ENCODE peak calls at places on chromosomes 3 and 15, in five cellular contexts. O is K562, Y is H1, N is GM12878, W is HepG2. L is an unnamed sample.

GRCh38 chr3:147934316-147935188 is 525.4 kb downstream of the ZIC1 start:
- DNase-seq in O (no peak), Y (peak), N (no peak), W (no peak), L (no peak)

GRCh38 chr15:66440501-66440900 is 53.8 kb downstream of the MAP2K1 start:
- DNase-seq in O (no peak), Y (no peak), N (no peak), W (no peak), L (no peak)

GRCh38 chr3:197031315-197032285 is 2.0 kb upstream of the MELTF start:
- DNase-seq in O (peak), Y (no peak), N (no peak), W (peak), L (peak)

GRCh38 chr15:41932511-41932910 is 38.7 kb upstream of the SPTBN5 start:
- DNase-seq in O (no peak), Y (no peak), N (no peak), W (no peak), L (no peak)

GRCh38 chr3:8655387-8655835 is 10.8 kb upstream of the SSUH2 start:
- DNase-seq in O (no peak), Y (no peak), N (no peak), W (peak), L (no peak)

GRCh38 chr3:194022052-194022451 is 113.9 kb upstream of the HES1 start:
- DNase-seq in O (no peak), Y (no peak), N (no peak), W (no peak), L (no peak)

GRCh38 chr3:147921044-147921443 is 511.9 kb downstream of the ZIC1 start:
- DNase-seq in O (no peak), Y (no peak), N (no peak), W (no peak), L (no peak)

GRCh38 chr15:41283653-41284424 is 48.6 kb downstream of the OIP5 start:
- DNase-seq in O (peak), Y (peak), N (peak), W (peak), L (peak)

GRCh38 chr3:38396861-38397260 is 50.3 kb downstream of the XYLB start:
- DNase-seq in O (no peak), Y (no peak), N (no peak), W (no peak), L (no peak)

GRCh38 chr15:89632563-89633430 is 22.5 kb downstream of the KIF7 start:
- DNase-seq in O (no peak), Y (no peak), N (no peak), W (no peak), L (no peak)

GRCh38 chr15:62444104-62445027 is 279.3 kb upstream of the C2CD4B start:
- DNase-seq in O (no peak), Y (no peak), N (no peak), W (no peak), L (no peak)

GRCh38 chr3:42061711-42062408 is 29.3 kb upstream of the TRAK1 start:
- DNase-seq in O (no peak), Y (no peak), N (no peak), W (no peak), L (peak)

GRCh38 chr3:37096292-37096691 is 78.1 kb downstream of the LRRFIP2 start:
- DNase-seq in O (no peak), Y (no peak), N (no peak), W (peak), L (no peak)

GRCh38 chr3:192930585-192930984 is 12.9 kb upstream of the MB21D2 start:
- DNase-seq in O (no peak), Y (no peak), N (no peak), W (no peak), L (no peak)

GRCh38 chr3:147654827-147655226 is 245.7 kb downstream of the ZIC1 start:
- DNase-seq in O (no peak), Y (no peak), N (no peak), W (no peak), L (no peak)

GRCh38 chr3:127747751-127748521 is 74.4 kb downstream of the MGLL start:
- DNase-seq in O (no peak), Y (no peak), N (no peak), W (no peak), L (peak)

DNA sequence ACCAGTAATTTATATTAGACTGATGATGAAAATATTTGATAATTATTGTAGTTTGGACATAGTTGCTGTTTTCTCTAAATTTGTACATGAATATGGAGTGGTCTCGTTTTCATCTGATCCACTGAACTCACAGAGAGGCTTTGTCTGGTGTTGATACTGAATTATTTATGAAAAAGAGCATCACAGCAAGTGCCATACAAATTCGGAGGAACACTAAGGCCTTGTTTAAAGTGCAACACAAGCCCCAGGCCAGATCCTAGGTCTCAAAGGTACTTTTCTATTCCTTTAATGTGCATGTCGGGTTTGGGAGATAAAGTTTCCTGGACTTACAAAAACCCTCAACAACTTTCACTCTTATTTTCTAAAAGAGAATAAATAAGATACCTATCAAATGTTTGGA is 796.8 kb upstream of the EPHA6 start:
- DNase-seq in O (no peak), Y (no peak), N (no peak), W (no peak), L (no peak)
- TF ChIP-seq HDAC2 in O (no peak), Y (no peak), N (no peak), W (no peak), L (no peak)

DNA sequence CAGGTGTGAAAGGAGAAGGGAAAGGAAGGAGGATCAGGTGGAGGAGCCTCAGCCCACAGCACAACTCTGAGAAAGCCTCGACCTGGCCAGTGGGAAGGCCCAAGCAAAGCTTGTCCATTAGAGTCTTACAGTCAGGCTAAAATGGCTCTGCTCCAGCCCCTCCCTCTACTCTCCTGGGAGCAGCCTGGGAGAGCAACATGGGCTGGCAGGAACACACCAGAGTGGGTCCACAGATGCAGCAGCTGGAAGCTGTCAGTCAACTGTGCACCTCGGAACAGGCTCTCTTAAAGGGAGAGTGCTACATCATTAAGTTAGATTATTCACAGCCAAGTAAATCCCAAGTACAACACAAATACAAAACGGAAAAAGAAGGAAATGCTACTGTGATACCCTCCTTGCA is 98.0 kb upstream of the LIMD1 start:
- DNase-seq in O (no peak), Y (no peak), N (no peak), W (no peak), L (no peak)
- TF ChIP-seq USF2 in O (no peak), Y (no peak), N (no peak), W (no peak), L (no peak)

GRCh38 chr3:56909349-56909748 is 107.6 kb upstream of the ARHGEF3 start:
- DNase-seq in O (no peak), Y (no peak), N (no peak), W (no peak), L (no peak)

GRCh38 chr3:56900801-56901200 is 99.1 kb upstream of the ARHGEF3 start:
- DNase-seq in O (no peak), Y (no peak), N (no peak), W (no peak), L (no peak)

GRCh38 chr3:56902468-56903159 is 100.9 kb upstream of the ARHGEF3 start:
- DNase-seq in O (no peak), Y (no peak), N (no peak), W (no peak), L (no peak)

GRCh38 chr3:56908004-56908403 is 106.3 kb upstream of the ARHGEF3 start:
- DNase-seq in O (no peak), Y (no peak), N (no peak), W (no peak), L (no peak)

GRCh38 chr3:56904526-56905245 is 102.9 kb upstream of the ARHGEF3 start:
- DNase-seq in O (no peak), Y (no peak), N (no peak), W (no peak), L (no peak)
- TF ChIP-seq HDAC2 in O (no peak), Y (no peak), N (no peak), W (no peak), L (no peak)

GRCh38 chr15:81256916-81257315 is 60.2 kb downstream of the IL16 start:
- DNase-seq in O (peak), Y (no peak), N (no peak), W (no peak), L (peak)

GRCh38 chr15:81257435-81257834 is 60.8 kb downstream of the IL16 start:
- DNase-seq in O (no peak), Y (no peak), N (no peak), W (no peak), L (no peak)

GRCh38 chr15:81253846-81254245 is 57.2 kb downstream of the IL16 start:
- DNase-seq in O (no peak), Y (no peak), N (no peak), W (no peak), L (no peak)

GRCh38 chr15:81254277-81255265 is 57.9 kb downstream of the IL16 start:
- DNase-seq in O (no peak), Y (no peak), N (no peak), W (no peak), L (no peak)

GRCh38 chr15:81255596-81255995 is 58.9 kb downstream of the IL16 start:
- DNase-seq in O (no peak), Y (no peak), N (no peak), W (no peak), L (no peak)
- TF ChIP-seq USF2 in O (no peak), Y (no peak), N (no peak), W (no peak), L (no peak)

DNA sequence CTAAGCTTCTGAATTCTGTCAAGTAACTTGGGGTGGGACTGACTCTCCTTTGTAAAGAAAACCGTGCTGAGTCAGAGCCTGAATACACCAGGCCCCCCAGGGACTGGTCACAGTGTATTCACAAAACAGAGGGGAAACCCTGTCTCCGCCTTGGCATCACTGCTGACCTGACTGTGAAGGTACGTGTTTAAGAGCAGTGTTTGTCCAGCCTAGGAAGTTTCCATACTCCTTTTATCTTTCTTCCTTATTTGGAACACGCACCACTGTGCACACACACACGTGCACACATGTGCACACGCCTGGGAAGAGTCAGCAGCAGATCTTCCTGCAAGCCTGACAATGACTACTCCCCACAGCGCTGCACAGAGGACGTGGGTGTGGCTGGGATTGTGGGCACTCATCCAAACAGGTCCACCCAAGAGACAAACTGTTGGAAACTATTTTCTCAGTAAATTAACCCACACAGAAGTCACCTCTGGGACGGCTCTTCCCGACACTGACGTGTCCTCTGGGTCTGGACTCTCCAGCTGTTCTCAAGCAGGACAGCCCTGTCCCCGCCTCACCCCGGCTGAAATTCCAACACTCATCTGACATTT is 87.7 kb downstream of the ATP10A start:
- DNase-seq in O (no peak), Y (no peak), N (peak), W (peak), L (peak)
- TF ChIP-seq HDAC2 in O (no peak), Y (no peak), N (no peak), W (peak), L (no peak)

GRCh38 chr15:31352283-31352880 is 25.7 kb downstream of the KLF13 start:
- DNase-seq in O (no peak), Y (no peak), N (no peak), W (no peak), L (no peak)
- TF ChIP-seq USF2 in O (no peak), Y (no peak), N (no peak), W (no peak), L (no peak)

GRCh38 chr3:14810070-14810732 is 8.6 kb upstream of the FGD5 start:
- DNase-seq in O (no peak), Y (no peak), N (no peak), W (no peak), L (no peak)
- TF ChIP-seq HDAC2 in O (no peak), Y (no peak), N (no peak), W (no peak), L (no peak)

GRCh38 chr3:48919215-48920138 is 835 bp downstream of the ARIH2 start:
- DNase-seq in O (peak), Y (no peak), N (no peak), W (peak), L (peak)
- TF ChIP-seq USF2 in O (peak), Y (no peak), N (no peak), W (peak), L (peak)

GRCh38 chr3:195899701-195900425 is 8.5 kb downstream of the TNK2 start:
- DNase-seq in O (no peak), Y (no peak), N (no peak), W (no peak), L (no peak)
- TF ChIP-seq HDAC2 in O (no peak), Y (no peak), N (no peak), W (no peak), L (no peak)

GRCh38 chr15:74610302-74610951 is 5.2 kb upstream of the CLK3 start:
- DNase-seq in O (peak), Y (no peak), N (no peak), W (no peak), L (no peak)
- TF ChIP-seq USF2 in O (no peak), Y (no peak), N (no peak), W (no peak), L (no peak)